ENCODE peak calls at places on chromosomes 13 and 19, in ten cellular contexts. One of them, this sample, is unnamed.

GRCh38 chr19:11848200-11848593 is 329 bp upstream of the ZNF439 start:
- DNase-seq in breast epithelium: no peak
- DNase-seq in uterus: no peak
- DNase-seq in A549: no peak
- DNase-seq in Peyer's patch: no peak
- DNase-seq in GM12878: no peak
- DNase-seq in IMR-90: no peak
- DNase-seq in right lobe of liver: no peak
- DNase-seq in heart left ventricle: no peak
- DNase-seq in tibial nerve: no peak
- DNase-seq in this sample: no peak

GRCh38 chr13:30871713-30872029 is 34.4 kb upstream of the MEDAG start:
- DNase-seq in IMR-90: no peak
- DNase-seq in uterus: no peak
- DNase-seq in tibial nerve: no peak
- DNase-seq in breast epithelium: no peak
- DNase-seq in Peyer's patch: no peak
- DNase-seq in GM12878: no peak
- DNase-seq in A549: no peak
- DNase-seq in heart left ventricle: no peak
- DNase-seq in right lobe of liver: no peak
- DNase-seq in this sample: no peak

GRCh38 chr13:39840201-39840600 is 184.7 kb downstream of the COG6 start:
- DNase-seq in breast epithelium: no peak
- DNase-seq in right lobe of liver: no peak
- DNase-seq in IMR-90: no peak
- DNase-seq in uterus: no peak
- DNase-seq in A549: no peak
- DNase-seq in tibial nerve: peak; percentile 34
- DNase-seq in heart left ventricle: no peak
- DNase-seq in Peyer's patch: no peak
- DNase-seq in GM12878: no peak
- DNase-seq in this sample: no peak

GRCh38 chr19:4083677-4084546 is 17.2 kb upstream of the ZBTB7A start:
- DNase-seq in Peyer's patch: peak; percentile 79
- DNase-seq in breast epithelium: no peak
- DNase-seq in GM12878: no peak
- DNase-seq in heart left ventricle: no peak
- DNase-seq in right lobe of liver: peak; percentile 54
- DNase-seq in tibial nerve: no peak
- DNase-seq in A549: no peak
- DNase-seq in IMR-90: no peak
- DNase-seq in uterus: no peak
- DNase-seq in this sample: no peak

GRCh38 chr13:110915874-110916670 is 1.2 kb upstream of the ANKRD10 start:
- DNase-seq in A549: no peak
- DNase-seq in IMR-90: peak; percentile 64
- DNase-seq in Peyer's patch: no peak
- DNase-seq in tibial nerve: no peak
- DNase-seq in breast epithelium: no peak
- DNase-seq in GM12878: no peak
- DNase-seq in right lobe of liver: no peak
- DNase-seq in heart left ventricle: no peak
- DNase-seq in uterus: no peak
- DNase-seq in this sample: no peak

GRCh38 chr19:28577666-28578065 is 635.3 kb downstream of the UQCRFS1 start:
- DNase-seq in Peyer's patch: no peak
- DNase-seq in A549: no peak
- DNase-seq in breast epithelium: no peak
- DNase-seq in right lobe of liver: no peak
- DNase-seq in heart left ventricle: no peak
- DNase-seq in tibial nerve: no peak
- DNase-seq in uterus: no peak
- DNase-seq in GM12878: no peak
- DNase-seq in IMR-90: no peak
- DNase-seq in this sample: no peak

GRCh38 chr13:76980075-76980718 is 11.7 kb upstream of the CLN5 start:
- DNase-seq in heart left ventricle: peak; percentile 79
- DNase-seq in GM12878: no peak
- DNase-seq in A549: peak; percentile 85
- DNase-seq in Peyer's patch: peak; percentile 90
- DNase-seq in uterus: peak; percentile 79
- DNase-seq in tibial nerve: peak; percentile 69
- DNase-seq in breast epithelium: peak; percentile 44
- DNase-seq in IMR-90: peak; percentile 24
- DNase-seq in right lobe of liver: peak; percentile 81
- DNase-seq in this sample: peak; percentile 78

GRCh38 chr19:46898731-46899130 is 37.9 kb downstream of the ARHGAP35 start:
- DNase-seq in tibial nerve: no peak
- DNase-seq in GM12878: no peak
- DNase-seq in Peyer's patch: no peak
- DNase-seq in heart left ventricle: no peak
- DNase-seq in right lobe of liver: no peak
- DNase-seq in uterus: peak; percentile 26
- DNase-seq in A549: no peak
- DNase-seq in IMR-90: peak; percentile 76
- DNase-seq in breast epithelium: no peak
- DNase-seq in this sample: no peak

GRCh38 chr19:46824887-46825730 is 25.5 kb downstream of the AP2S1 start:
- DNase-seq in right lobe of liver: no peak
- DNase-seq in tibial nerve: no peak
- DNase-seq in GM12878: no peak
- DNase-seq in A549: no peak
- DNase-seq in uterus: no peak
- DNase-seq in heart left ventricle: no peak
- DNase-seq in breast epithelium: no peak
- DNase-seq in IMR-90: no peak
- DNase-seq in Peyer's patch: no peak
- DNase-seq in this sample: no peak

GRCh38 chr13:73228546-73228945 is 169.7 kb downstream of the KLF5 start:
- DNase-seq in tibial nerve: no peak
- DNase-seq in A549: no peak
- DNase-seq in Peyer's patch: no peak
- DNase-seq in breast epithelium: no peak
- DNase-seq in IMR-90: peak; percentile 28
- DNase-seq in GM12878: no peak
- DNase-seq in right lobe of liver: no peak
- DNase-seq in uterus: no peak
- DNase-seq in heart left ventricle: no peak
- DNase-seq in this sample: no peak

GRCh38 chr19:10981496-10981895 is 20.7 kb downstream of the SMARCA4 start:
- DNase-seq in GM12878: no peak
- DNase-seq in breast epithelium: no peak
- DNase-seq in heart left ventricle: no peak
- DNase-seq in A549: no peak
- DNase-seq in tibial nerve: no peak
- DNase-seq in Peyer's patch: no peak
- DNase-seq in uterus: no peak
- DNase-seq in IMR-90: peak; percentile 73
- DNase-seq in right lobe of liver: no peak
- DNase-seq in this sample: no peak

GRCh38 chr13:41547253-41548000 is 90.1 kb downstream of the RGCC start:
- DNase-seq in IMR-90: no peak
- DNase-seq in breast epithelium: no peak
- DNase-seq in heart left ventricle: peak; percentile 62
- DNase-seq in A549: no peak
- DNase-seq in tibial nerve: peak; percentile 71
- DNase-seq in Peyer's patch: no peak
- DNase-seq in GM12878: no peak
- DNase-seq in right lobe of liver: no peak
- DNase-seq in uterus: peak; percentile 46
- DNase-seq in this sample: no peak

GRCh38 chr13:99686157-99686572 is 184.9 kb downstream of the TM9SF2 start:
- DNase-seq in A549: no peak
- DNase-seq in GM12878: no peak
- DNase-seq in Peyer's patch: peak; percentile 82
- DNase-seq in heart left ventricle: peak; percentile 53
- DNase-seq in IMR-90: peak; percentile 4
- DNase-seq in uterus: no peak
- DNase-seq in right lobe of liver: no peak
- DNase-seq in tibial nerve: no peak
- DNase-seq in breast epithelium: no peak
- DNase-seq in this sample: peak; percentile 56

GRCh38 chr19:1601613-1602064 is 3.6 kb downstream of the UQCR11 start:
- DNase-seq in right lobe of liver: no peak
- DNase-seq in A549: no peak
- DNase-seq in Peyer's patch: no peak
- DNase-seq in breast epithelium: no peak
- DNase-seq in heart left ventricle: no peak
- DNase-seq in IMR-90: no peak
- DNase-seq in GM12878: no peak
- DNase-seq in uterus: no peak
- DNase-seq in tibial nerve: no peak
- DNase-seq in this sample: no peak

DNA sequence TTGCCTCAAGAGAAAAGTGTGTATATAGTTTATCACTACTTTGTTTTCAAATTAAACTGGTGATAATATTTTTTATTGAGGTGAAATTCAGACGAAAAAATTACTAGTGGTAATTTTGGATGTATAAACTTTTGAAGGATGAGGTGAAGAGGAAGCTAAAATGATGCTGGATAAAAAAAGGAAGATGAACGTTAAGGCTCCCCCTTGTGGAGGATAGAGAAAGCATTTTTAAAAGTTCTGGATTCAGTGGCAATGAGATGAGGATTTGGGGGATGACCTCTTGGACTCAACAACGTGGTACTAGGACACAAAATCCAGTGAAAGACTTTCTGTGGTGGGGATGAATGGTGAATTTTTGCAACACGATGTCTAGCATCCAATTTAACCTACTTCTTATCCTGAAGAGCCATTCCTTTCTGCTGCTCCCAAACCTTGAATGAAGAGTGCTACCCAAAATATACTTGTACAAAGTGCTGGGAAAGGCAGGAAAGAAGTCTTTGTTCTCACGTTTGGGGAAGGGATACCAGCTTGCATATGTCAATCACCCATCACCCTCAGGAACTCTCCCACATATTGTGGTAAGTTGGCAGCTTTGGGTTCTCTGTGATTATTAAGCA is 7.3 kb upstream of the SIGLEC5 start:
- DNase-seq in uterus: no peak
- DNase-seq in heart left ventricle: no peak
- DNase-seq in A549: peak; percentile 31
- DNase-seq in Peyer's patch: no peak
- DNase-seq in GM12878: no peak
- DNase-seq in right lobe of liver: no peak
- DNase-seq in tibial nerve: no peak
- DNase-seq in breast epithelium: no peak
- DNase-seq in IMR-90: no peak
- DNase-seq in this sample: no peak
- H3K9me3 ChIP-seq in uterus: no peaks in the 10 kb centered on the region
- H3K9me3 ChIP-seq in heart left ventricle: peaks cover 8% of the 10 kb centered on the region
- H3K9me3 ChIP-seq in A549: peaks cover 24% of the 10 kb centered on the region
- H3K9me3 ChIP-seq in Peyer's patch: no peaks in the 10 kb centered on the region
- H3K9me3 ChIP-seq in GM12878: no peaks in the 10 kb centered on the region
- H3K9me3 ChIP-seq in right lobe of liver: no peaks in the 10 kb centered on the region
- H3K9me3 ChIP-seq in tibial nerve: no peaks in the 10 kb centered on the region
- H3K9me3 ChIP-seq in breast epithelium: no peaks in the 10 kb centered on the region
- H3K9me3 ChIP-seq in IMR-90: no peaks in the 10 kb centered on the region
- H3K9me3 ChIP-seq in this sample: no peaks in the 10 kb centered on the region

GRCh38 chr19:34772697-34773554 is at the start of gene ZNF599:
- DNase-seq in IMR-90: peak; percentile 86
- DNase-seq in right lobe of liver: peak; percentile 94
- DNase-seq in heart left ventricle: peak; percentile 94
- DNase-seq in Peyer's patch: peak; percentile 96
- DNase-seq in tibial nerve: peak; percentile 71
- DNase-seq in GM12878: peak; percentile 68
- DNase-seq in A549: peak; percentile 71
- DNase-seq in uterus: peak; percentile 92
- DNase-seq in breast epithelium: peak; percentile 84
- DNase-seq in this sample: peak; percentile 90
- TF ChIP-seq POLR2A in IMR-90: peak; percentile 36
- TF ChIP-seq POLR2A in right lobe of liver: no peak
- TF ChIP-seq POLR2A in heart left ventricle: peak; percentile 77
- TF ChIP-seq POLR2A in Peyer's patch: peak; percentile 47
- TF ChIP-seq POLR2A in tibial nerve: peak; percentile 56
- TF ChIP-seq POLR2A in GM12878: peak; percentile 81
- TF ChIP-seq POLR2A in A549: peak; percentile 66
- TF ChIP-seq POLR2A in uterus: peak; percentile 27
- TF ChIP-seq POLR2A in breast epithelium: peak; percentile 28
- TF ChIP-seq POLR2A in this sample: no peak

DNA sequence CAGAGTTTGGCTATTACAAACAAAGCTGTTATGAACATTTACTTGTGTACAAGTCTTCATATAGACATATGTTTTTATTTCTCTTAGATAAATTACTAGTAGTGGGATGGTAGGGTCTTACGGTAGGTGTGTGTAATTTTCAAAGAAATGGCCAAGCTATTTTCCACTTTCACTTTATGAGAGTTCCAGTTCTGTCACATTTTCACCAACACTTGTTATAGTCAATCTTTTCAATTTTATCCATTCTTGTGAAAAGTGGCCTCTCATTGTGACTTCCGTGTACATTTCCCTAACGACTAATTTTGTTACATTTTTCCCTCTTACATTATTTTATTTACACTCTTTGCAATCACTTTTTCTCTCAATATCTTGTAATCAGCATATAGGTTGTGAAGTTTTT is 18.3 kb downstream of the MBD3L1 start:
- DNase-seq in GM12878: no peak
- DNase-seq in heart left ventricle: no peak
- DNase-seq in A549: no peak
- DNase-seq in uterus: no peak
- DNase-seq in Peyer's patch: no peak
- DNase-seq in breast epithelium: no peak
- DNase-seq in IMR-90: no peak
- DNase-seq in right lobe of liver: no peak
- DNase-seq in tibial nerve: no peak
- DNase-seq in this sample: no peak
- H3K9me3 ChIP-seq in GM12878: no peaks in the 10 kb centered on the region
- H3K9me3 ChIP-seq in heart left ventricle: no peaks in the 10 kb centered on the region
- H3K9me3 ChIP-seq in A549: no peaks in the 10 kb centered on the region
- H3K9me3 ChIP-seq in uterus: no peaks in the 10 kb centered on the region
- H3K9me3 ChIP-seq in Peyer's patch: no peaks in the 10 kb centered on the region
- H3K9me3 ChIP-seq in breast epithelium: peaks cover 4% of the 10 kb centered on the region
- H3K9me3 ChIP-seq in IMR-90: peaks cover 20% of the 10 kb centered on the region
- H3K9me3 ChIP-seq in right lobe of liver: no peaks in the 10 kb centered on the region
- H3K9me3 ChIP-seq in tibial nerve: no peaks in the 10 kb centered on the region
- H3K9me3 ChIP-seq in this sample: no peaks in the 10 kb centered on the region

GRCh38 chr19:57633832-57634131 is 814 bp downstream of the ZNF211 start:
- DNase-seq in tibial nerve: no peak
- DNase-seq in IMR-90: no peak
- DNase-seq in heart left ventricle: no peak
- DNase-seq in Peyer's patch: no peak
- DNase-seq in A549: no peak
- DNase-seq in GM12878: no peak
- DNase-seq in breast epithelium: no peak
- DNase-seq in uterus: no peak
- DNase-seq in right lobe of liver: no peak
- DNase-seq in this sample: peak; percentile 19
- TF ChIP-seq POLR2A in tibial nerve: no peak
- TF ChIP-seq POLR2A in IMR-90: no peak
- TF ChIP-seq POLR2A in heart left ventricle: no peak
- TF ChIP-seq POLR2A in Peyer's patch: no peak
- TF ChIP-seq POLR2A in A549: no peak
- TF ChIP-seq POLR2A in GM12878: no peak
- TF ChIP-seq POLR2A in breast epithelium: no peak
- TF ChIP-seq POLR2A in uterus: no peak
- TF ChIP-seq POLR2A in right lobe of liver: no peak
- TF ChIP-seq POLR2A in this sample: no peak